ENCODE peak calls at places on chromosomes 7 and 10, in five cellular contexts. D is H1, H is mesenchymal stem cell, W is IMR-90, N is trophoblast cell. V is an unnamed sample.

GRCh38 chr10:118101501-118101900 is 54.8 kb upstream of the RAB11FIP2 start:
- DNase-seq in N (no peak), D (no peak), H (no peak), W (no peak), V (no peak)

GRCh38 chr7:142485617-142486226 is 227.9 kb upstream of the PRSS58 start:
- DNase-seq in D (no peak), N (peak; percentile 29), H (no peak), W (no peak), V (no peak)

GRCh38 chr7:151700621-151701185 is 176.2 kb downstream of the PRKAG2 start:
- DNase-seq in D (no peak), W (peak; percentile 62), N (no peak), H (peak; percentile 63), V (no peak)

GRCh38 chr7:53609185-53609584 is 573.8 kb downstream of the POM121L12 start:
- DNase-seq in N (no peak), D (no peak), W (no peak), H (no peak), V (peak; percentile 14)

GRCh38 chr7:4269086-4269485 is 413.0 kb upstream of the FOXK1 start:
- DNase-seq in D (no peak), W (no peak), N (no peak), H (no peak), V (no peak)

GRCh38 chr10:24249829-24250415 is 41.0 kb downstream of the KIAA1217 start:
- DNase-seq in D (no peak), N (peak; percentile 85), W (no peak), H (no peak), V (no peak)

GRCh38 chr10:77907900-77908717 is 18.4 kb downstream of the DLG5 start:
- DNase-seq in D (no peak), W (no peak), H (no peak), N (no peak), V (no peak)

GRCh38 chr10:132735923-132736391 is 50.0 kb downstream of the NKX6-2 start:
- DNase-seq in W (no peak), D (no peak), H (no peak), N (no peak), V (no peak)

GRCh38 chr10:43258922-43259247 is 8.0 kb downstream of the RASGEF1A start:
- DNase-seq in N (no peak), W (no peak), D (no peak), H (no peak), V (no peak)

GRCh38 chr10:70671619-70672164 is 614 bp upstream of the ADAMTS14 start:
- DNase-seq in H (no peak), W (no peak), N (no peak), D (no peak), V (no peak)

GRCh38 chr7:129394101-129394500 is 40.1 kb upstream of the STRIP2 start:
- DNase-seq in D (no peak), W (no peak), H (no peak), N (no peak), V (no peak)

GRCh38 chr10:58335306-58336005 is 650 bp downstream of the UBE2D1 start:
- DNase-seq in H (peak; percentile 58), N (peak; percentile 71), W (peak; percentile 61), D (no peak), V (no peak)

GRCh38 chr10:87761892-87762291 is 56.1 kb downstream of the ATAD1 start:
- DNase-seq in N (peak; percentile 14), D (no peak), W (peak; percentile 82), H (peak; percentile 88), V (no peak)

GRCh38 chr7:23232966-23233365 is 13.6 kb upstream of the GPNMB start:
- DNase-seq in D (no peak), W (no peak), H (no peak), N (no peak), V (no peak)

GRCh38 chr10:71705582-71705981 is 14.0 kb downstream of the C10orf105 start:
- DNase-seq in D (no peak), N (no peak), H (no peak), W (no peak), V (no peak)

GRCh38 chr7:142409471-142409870 is 151.6 kb upstream of the PRSS58 start:
- DNase-seq in W (no peak), N (no peak), H (no peak), D (no peak), V (no peak)

GRCh38 chr10:46223064-46223480 is 63.7 kb upstream of the ANTXRL start:
- DNase-seq in D (no peak), H (no peak), W (no peak), N (no peak), V (no peak)

GRCh38 chr7:7051221-7051877 is 131.0 kb upstream of the C1GALT1 start:
- DNase-seq in W (no peak), D (no peak), N (no peak), H (no peak), V (no peak)

GRCh38 chr7:420142-421055 is 99.2 kb downstream of the PDGFA start:
- DNase-seq in N (no peak), W (no peak), H (no peak), D (no peak), V (no peak)

GRCh38 chr7:155298834-155299538 is 1.3 kb downstream of the INSIG1 start:
- DNase-seq in N (peak; percentile 80), H (peak; percentile 95), W (peak; percentile 98), D (peak; percentile 79), V (peak; percentile 78)

GRCh38 chr10:95605163-95605562 is 44.0 kb upstream of the SORBS1 start:
- DNase-seq in H (peak; percentile 8), N (no peak), D (no peak), W (no peak), V (no peak)

GRCh38 chr10:70124415-70124814 is 8.2 kb downstream of the AIFM2 start:
- DNase-seq in N (no peak), D (no peak), H (no peak), W (no peak), V (no peak)

GRCh38 chr7:74515276-74515675 is 61.6 kb downstream of the GTF2IRD1 start:
- DNase-seq in W (no peak), D (no peak), N (no peak), H (no peak), V (no peak)

GRCh38 chr10:91076991-91077548 is 143.4 kb upstream of the PCGF5 start:
- DNase-seq in D (no peak), W (no peak), H (no peak), N (no peak), V (no peak)
- H4K91ac ChIP-seq in D (no peak overlapping the region), W (peak overlapping the region; percentile 45), H (no peak overlapping the region), N (no peak overlapping the region), V (no peak overlapping the region)

GRCh38 chr7:159281573-159281972 is 136.9 kb upstream of the VIPR2 start:
- DNase-seq in W (no peak), H (no peak), D (no peak), N (no peak), V (no peak)
- H3K4me3 ChIP-seq in W (no peak overlapping the region), H (no peak overlapping the region), D (no peak overlapping the region), N (no peak overlapping the region), V (no peak overlapping the region)

GRCh38 chr7:2824026-2824677 is 20.0 kb downstream of the GNA12 start:
- DNase-seq in N (no peak), H (no peak), D (no peak), W (no peak), V (no peak)

GRCh38 chr7:2823124-2823523 is 21.0 kb downstream of the GNA12 start:
- DNase-seq in H (no peak), D (no peak), N (no peak), W (no peak), V (no peak)

GRCh38 chr7:2824678-2825461 is 19.2 kb downstream of the GNA12 start:
- DNase-seq in N (no peak), H (no peak), D (peak; percentile 73), W (peak; percentile 37), V (no peak)

GRCh38 chr7:2826806-2827205 is 17.3 kb downstream of the GNA12 start:
- DNase-seq in W (no peak), N (no peak), H (no peak), D (no peak), V (no peak)

DNA sequence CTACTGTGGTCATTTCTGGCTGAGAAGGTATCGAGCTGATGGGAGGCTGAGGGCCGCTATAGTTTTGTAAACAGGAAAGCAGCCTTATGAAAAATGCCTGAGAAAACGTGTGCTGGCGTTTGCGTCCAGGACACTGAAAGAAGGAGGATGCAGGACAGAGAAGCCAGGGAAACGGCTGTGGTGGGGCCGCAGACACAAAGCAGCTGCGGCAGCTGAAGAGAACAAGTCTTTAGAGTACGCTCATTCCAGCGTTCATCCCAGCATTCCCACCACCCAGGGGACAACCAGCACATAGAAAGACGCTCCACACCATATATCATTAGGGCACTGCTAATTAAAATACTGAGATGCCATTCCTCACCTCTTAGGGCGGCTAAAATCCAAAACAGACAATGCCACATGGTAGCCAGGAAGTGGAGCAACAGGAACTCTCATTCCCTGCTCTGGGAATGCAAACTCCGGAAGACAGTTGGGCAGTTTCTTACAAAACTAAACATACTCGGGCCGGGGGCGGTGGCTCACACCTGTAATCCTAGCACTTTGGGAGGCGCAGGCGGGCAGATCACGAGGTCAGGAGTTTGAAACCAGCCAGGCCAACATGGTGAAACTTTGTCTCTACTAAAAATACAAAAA is 18.4 kb downstream of the GNA12 start:
- DNase-seq in H (peak; percentile 50), D (no peak), N (no peak), W (peak; percentile 35), V (no peak)
- H4K91ac ChIP-seq in H (no peak overlapping the region), D (peak overlapping the region; percentile 92), N (peak overlapping the region; percentile 50), W (peak overlapping the region; percentile 83), V (no peak overlapping the region)

DNA sequence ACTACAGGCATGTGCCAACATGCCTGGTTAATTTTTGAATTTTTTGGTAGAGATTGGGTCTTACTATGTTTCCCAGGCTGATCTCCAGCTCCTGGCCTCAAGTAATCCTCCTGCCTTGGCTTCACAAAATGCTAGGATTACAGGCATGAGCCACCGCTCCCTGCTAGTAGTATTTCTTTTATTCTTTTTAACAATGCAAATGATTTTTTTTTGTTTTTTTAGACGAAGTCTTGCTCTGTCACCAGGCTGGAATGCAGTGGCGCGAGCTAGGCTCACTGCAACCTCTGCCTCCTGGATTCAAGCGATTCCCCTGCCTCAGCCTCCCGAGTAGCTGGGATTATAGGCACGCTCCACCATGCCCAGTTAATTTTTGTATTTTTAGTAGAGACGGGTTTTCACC is 58.1 kb downstream of the SVIL start:
- DNase-seq in W (no peak), D (no peak), N (peak; percentile 56), H (no peak), V (no peak)
- H3K4me3 ChIP-seq in W (no peak overlapping the region), D (no peak overlapping the region), N (no peak overlapping the region), H (no peak overlapping the region), V (no peak overlapping the region)

DNA sequence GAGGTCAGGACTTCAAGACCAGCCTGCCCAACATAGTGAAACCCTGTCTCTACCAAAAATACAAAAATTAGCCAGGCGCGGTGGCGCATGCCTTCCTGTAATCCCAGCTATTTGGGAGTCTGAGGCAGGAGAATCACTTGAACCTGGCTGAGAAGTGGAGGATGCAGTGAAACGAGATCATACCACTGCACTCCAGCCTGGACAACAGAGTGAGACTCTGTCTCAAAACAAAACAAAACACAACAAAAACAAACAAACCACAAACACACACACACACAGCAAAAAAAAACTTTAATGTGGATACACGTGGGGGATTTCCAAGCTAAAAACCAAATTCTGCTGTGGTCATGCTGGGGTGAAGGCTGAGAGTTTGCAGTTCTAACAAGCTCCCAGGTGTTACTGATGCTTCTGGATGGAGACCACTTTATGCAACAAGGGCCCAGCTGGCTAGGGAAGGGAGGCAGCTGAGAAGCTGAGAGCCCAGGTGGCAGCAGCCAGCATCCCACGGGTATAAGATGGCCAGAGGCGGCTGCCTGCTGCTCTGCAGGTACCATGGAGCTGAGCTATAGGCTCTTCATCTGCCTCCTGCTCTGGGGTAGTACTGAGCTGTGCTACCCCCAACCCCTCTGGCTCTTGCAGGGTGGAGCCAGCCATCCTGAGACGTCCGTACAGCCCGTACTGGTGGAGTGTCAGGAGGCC is at the start of gene ZP3:
- DNase-seq in W (no peak), H (no peak), N (no peak), D (no peak), V (no peak)
- H4K91ac ChIP-seq in W (no peak within 1 kb of the TSS), H (no peak within 1 kb of the TSS), N (peak within 1 kb of the TSS; percentile 86), D (peak within 1 kb of the TSS; percentile 85), V (no peak within 1 kb of the TSS)

V was measured in neuronal stem cell.